ENCODE peak calls at places on chromosome 3, in seven cellular contexts. One of them, this sample, is unnamed.

GRCh38 chr3:9951962-9952805 is at the start of gene PRRT3:
- DNase-seq in GM06990: peak
- DNase-seq in BJ: no peak
- DNase-seq in AG09309: no peak
- DNase-seq in SK-N-SH: peak
- DNase-seq in fibroblast of villous mesenchyme: no peak
- DNase-seq in coronary artery: no peak
- DNase-seq in this sample: no peak

GRCh38 chr3:133295199-133295901 is 104.5 kb upstream of the BFSP2 start:
- DNase-seq in GM06990: peak
- DNase-seq in BJ: no peak
- DNase-seq in SK-N-SH: no peak
- DNase-seq in AG09309: no peak
- DNase-seq in coronary artery: no peak
- DNase-seq in fibroblast of villous mesenchyme: peak
- DNase-seq in this sample: peak

GRCh38 chr3:155316450-155316849 is 23.0 kb upstream of the STRIT1 start:
- DNase-seq in SK-N-SH: no peak
- DNase-seq in coronary artery: no peak
- DNase-seq in GM06990: no peak
- DNase-seq in BJ: no peak
- DNase-seq in AG09309: no peak
- DNase-seq in fibroblast of villous mesenchyme: no peak
- DNase-seq in this sample: no peak

GRCh38 chr3:197309528-197310361 is 11.3 kb upstream of the DLG1 start:
- DNase-seq in BJ: peak
- DNase-seq in fibroblast of villous mesenchyme: peak
- DNase-seq in GM06990: no peak
- DNase-seq in AG09309: peak
- DNase-seq in SK-N-SH: no peak
- DNase-seq in coronary artery: no peak
- DNase-seq in this sample: peak

GRCh38 chr3:52557011-52557410 is 20.6 kb downstream of the UQCC5 start:
- DNase-seq in coronary artery: no peak
- DNase-seq in SK-N-SH: no peak
- DNase-seq in GM06990: no peak
- DNase-seq in AG09309: no peak
- DNase-seq in fibroblast of villous mesenchyme: no peak
- DNase-seq in BJ: no peak
- DNase-seq in this sample: no peak

GRCh38 chr3:49680493-49681231 is 6.5 kb downstream of the APEH start:
- DNase-seq in SK-N-SH: no peak
- DNase-seq in GM06990: no peak
- DNase-seq in fibroblast of villous mesenchyme: no peak
- DNase-seq in AG09309: no peak
- DNase-seq in coronary artery: no peak
- DNase-seq in BJ: no peak
- DNase-seq in this sample: no peak

GRCh38 chr3:177250108-177250507 is 52.8 kb upstream of the TBL1XR1 start:
- DNase-seq in fibroblast of villous mesenchyme: no peak
- DNase-seq in AG09309: no peak
- DNase-seq in SK-N-SH: no peak
- DNase-seq in coronary artery: no peak
- DNase-seq in BJ: no peak
- DNase-seq in GM06990: no peak
- DNase-seq in this sample: no peak

GRCh38 chr3:48501196-48501595 is 2.8 kb downstream of the SHISA5 start:
- DNase-seq in BJ: no peak
- DNase-seq in AG09309: no peak
- DNase-seq in SK-N-SH: no peak
- DNase-seq in GM06990: no peak
- DNase-seq in fibroblast of villous mesenchyme: no peak
- DNase-seq in coronary artery: no peak
- DNase-seq in this sample: no peak

GRCh38 chr3:190517696-190518095 is 3.8 kb downstream of the IL1RAP start:
- DNase-seq in SK-N-SH: no peak
- DNase-seq in AG09309: no peak
- DNase-seq in coronary artery: no peak
- DNase-seq in BJ: no peak
- DNase-seq in fibroblast of villous mesenchyme: peak
- DNase-seq in GM06990: no peak
- DNase-seq in this sample: no peak

GRCh38 chr3:194150252-194150934 is 14.4 kb downstream of the HES1 start:
- DNase-seq in SK-N-SH: no peak
- DNase-seq in BJ: no peak
- DNase-seq in coronary artery: no peak
- DNase-seq in fibroblast of villous mesenchyme: no peak
- DNase-seq in GM06990: no peak
- DNase-seq in AG09309: no peak
- DNase-seq in this sample: no peak

GRCh38 chr3:32018723-32019564 is 37.4 kb downstream of the ZNF860 start:
- DNase-seq in GM06990: no peak
- DNase-seq in SK-N-SH: peak
- DNase-seq in fibroblast of villous mesenchyme: peak
- DNase-seq in AG09309: peak
- DNase-seq in coronary artery: no peak
- DNase-seq in BJ: no peak
- DNase-seq in this sample: peak

GRCh38 chr3:194572131-194572789 is 61.0 kb downstream of the TMEM44 start:
- DNase-seq in SK-N-SH: no peak
- DNase-seq in AG09309: peak
- DNase-seq in fibroblast of villous mesenchyme: peak
- DNase-seq in BJ: peak
- DNase-seq in GM06990: no peak
- DNase-seq in coronary artery: peak
- DNase-seq in this sample: peak

GRCh38 chr3:45795882-45796765 is at the start of gene SLC6A20:
- DNase-seq in coronary artery: peak
- DNase-seq in SK-N-SH: peak
- DNase-seq in GM06990: peak
- DNase-seq in AG09309: no peak
- DNase-seq in fibroblast of villous mesenchyme: no peak
- DNase-seq in BJ: no peak
- DNase-seq in this sample: peak

GRCh38 chr3:176074096-176074495 is 1123.2 kb downstream of the TBL1XR1 start:
- DNase-seq in coronary artery: no peak
- DNase-seq in BJ: no peak
- DNase-seq in AG09309: no peak
- DNase-seq in fibroblast of villous mesenchyme: no peak
- DNase-seq in SK-N-SH: no peak
- DNase-seq in GM06990: no peak
- DNase-seq in this sample: no peak
- H3K4me3 ChIP-seq in coronary artery: no peak
- H3K4me3 ChIP-seq in BJ: no peak
- H3K4me3 ChIP-seq in AG09309: no peak
- H3K4me3 ChIP-seq in fibroblast of villous mesenchyme: no peak
- H3K4me3 ChIP-seq in SK-N-SH: no peak
- H3K4me3 ChIP-seq in GM06990: no peak
- H3K4me3 ChIP-seq in this sample: no peak

DNA sequence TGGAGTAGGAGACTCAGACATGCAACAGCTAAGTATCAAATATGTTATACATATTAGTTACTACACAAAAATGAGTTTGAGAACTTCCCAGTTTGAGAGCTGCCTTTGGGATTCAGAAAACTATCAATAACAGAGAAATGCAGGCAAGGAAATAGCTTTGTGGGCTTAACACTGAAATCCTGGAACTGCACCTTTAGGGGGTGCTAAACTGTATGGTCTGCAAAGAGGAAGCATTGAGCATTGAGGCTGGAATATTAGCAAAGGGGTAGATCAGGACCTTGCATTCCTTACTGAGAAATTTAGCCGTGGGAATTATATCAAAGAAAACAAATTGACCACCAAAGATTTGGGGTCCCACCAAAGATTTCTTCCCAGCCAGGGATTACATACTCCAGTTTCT is 580.0 kb downstream of the ZNF385D start:
- DNase-seq in SK-N-SH: peak
- DNase-seq in GM06990: no peak
- DNase-seq in coronary artery: no peak
- DNase-seq in AG09309: no peak
- DNase-seq in fibroblast of villous mesenchyme: no peak
- DNase-seq in BJ: no peak
- DNase-seq in this sample: no peak
- TF ChIP-seq CTCF in SK-N-SH: peak
- TF ChIP-seq CTCF in GM06990: peak
- TF ChIP-seq CTCF in coronary artery: no peak
- TF ChIP-seq CTCF in AG09309: peak
- TF ChIP-seq CTCF in fibroblast of villous mesenchyme: peak
- TF ChIP-seq CTCF in BJ: peak
- TF ChIP-seq CTCF in this sample: peak

GRCh38 chr3:66495633-66496032 is 5.2 kb downstream of the LRIG1 start:
- DNase-seq in GM06990: no peak
- DNase-seq in BJ: no peak
- DNase-seq in coronary artery: no peak
- DNase-seq in SK-N-SH: no peak
- DNase-seq in AG09309: no peak
- DNase-seq in fibroblast of villous mesenchyme: no peak
- DNase-seq in this sample: no peak

GRCh38 chr3:66496731-66497130 is 4.1 kb downstream of the LRIG1 start:
- DNase-seq in coronary artery: no peak
- DNase-seq in SK-N-SH: no peak
- DNase-seq in GM06990: no peak
- DNase-seq in fibroblast of villous mesenchyme: no peak
- DNase-seq in AG09309: no peak
- DNase-seq in BJ: no peak
- DNase-seq in this sample: no peak

GRCh38 chr3:66493464-66494099 is 7.2 kb downstream of the LRIG1 start:
- DNase-seq in coronary artery: no peak
- DNase-seq in SK-N-SH: no peak
- DNase-seq in fibroblast of villous mesenchyme: no peak
- DNase-seq in AG09309: no peak
- DNase-seq in GM06990: no peak
- DNase-seq in BJ: no peak
- DNase-seq in this sample: no peak

GRCh38 chr3:66497288-66497972 is 3.4 kb downstream of the LRIG1 start:
- DNase-seq in SK-N-SH: no peak
- DNase-seq in coronary artery: no peak
- DNase-seq in BJ: no peak
- DNase-seq in AG09309: no peak
- DNase-seq in GM06990: no peak
- DNase-seq in fibroblast of villous mesenchyme: peak
- DNase-seq in this sample: no peak

GRCh38 chr3:66494964-66495581 is 5.7 kb downstream of the LRIG1 start:
- DNase-seq in GM06990: no peak
- DNase-seq in BJ: no peak
- DNase-seq in SK-N-SH: no peak
- DNase-seq in fibroblast of villous mesenchyme: no peak
- DNase-seq in AG09309: no peak
- DNase-seq in coronary artery: no peak
- DNase-seq in this sample: no peak
- H3K4me3 ChIP-seq in GM06990: no peak
- H3K4me3 ChIP-seq in BJ: no peak
- H3K4me3 ChIP-seq in SK-N-SH: no peak
- H3K4me3 ChIP-seq in fibroblast of villous mesenchyme: no peak
- H3K4me3 ChIP-seq in AG09309: no peak
- H3K4me3 ChIP-seq in coronary artery: peak
- H3K4me3 ChIP-seq in this sample: no peak

GRCh38 chr3:119035014-119035346 is 334 bp upstream of the IGSF11 start:
- DNase-seq in coronary artery: no peak
- DNase-seq in AG09309: no peak
- DNase-seq in GM06990: no peak
- DNase-seq in BJ: no peak
- DNase-seq in fibroblast of villous mesenchyme: no peak
- DNase-seq in SK-N-SH: no peak
- DNase-seq in this sample: no peak

GRCh38 chr3:119033393-119034255 is 1.0 kb downstream of the IGSF11 start:
- DNase-seq in SK-N-SH: no peak
- DNase-seq in coronary artery: no peak
- DNase-seq in GM06990: no peak
- DNase-seq in BJ: no peak
- DNase-seq in AG09309: no peak
- DNase-seq in fibroblast of villous mesenchyme: no peak
- DNase-seq in this sample: no peak

DNA sequence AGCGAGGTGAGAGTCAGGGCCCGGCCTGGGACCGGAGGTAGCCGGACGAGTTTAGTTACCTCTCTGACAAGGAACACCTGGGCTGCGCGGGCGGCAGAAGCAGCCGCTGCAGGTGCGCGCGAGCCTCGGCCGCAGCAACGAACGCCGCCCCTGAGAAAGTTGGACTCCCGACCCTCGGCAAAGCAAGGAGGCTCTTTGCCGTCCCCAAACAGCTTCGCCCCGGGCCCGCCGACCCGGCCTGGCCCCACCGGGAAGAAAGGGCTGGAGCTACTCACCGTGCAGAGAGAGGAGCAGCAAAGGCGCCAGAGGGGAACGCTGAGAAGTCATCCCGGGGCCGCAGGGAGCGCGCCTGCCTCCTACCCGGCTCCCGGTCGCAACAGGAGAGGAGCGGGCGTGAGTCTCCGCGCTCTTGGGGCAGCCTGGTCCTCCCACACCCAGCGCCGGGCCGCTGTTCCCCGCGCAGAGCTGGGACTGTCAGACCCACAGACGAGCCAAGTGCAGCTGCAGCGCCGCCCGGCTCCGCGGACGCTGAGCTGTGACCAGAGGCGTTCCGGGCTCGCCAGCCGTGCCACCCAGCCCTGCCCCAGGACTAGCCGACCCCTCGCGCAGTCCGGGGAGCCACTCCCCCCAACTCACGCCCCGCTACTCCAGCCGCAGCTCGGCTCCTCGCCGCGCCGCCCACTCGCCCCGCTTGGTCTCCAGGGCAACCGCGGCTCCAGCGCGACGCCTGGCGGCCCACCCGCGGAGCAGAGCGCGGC is at the start of gene IGSF11:
- DNase-seq in AG09309: no peak
- DNase-seq in BJ: no peak
- DNase-seq in GM06990: peak
- DNase-seq in coronary artery: no peak
- DNase-seq in SK-N-SH: peak
- DNase-seq in fibroblast of villous mesenchyme: peak
- DNase-seq in this sample: peak
- TF ChIP-seq CTCF in AG09309: no peak
- TF ChIP-seq CTCF in BJ: no peak
- TF ChIP-seq CTCF in GM06990: peak
- TF ChIP-seq CTCF in coronary artery: peak
- TF ChIP-seq CTCF in SK-N-SH: peak
- TF ChIP-seq CTCF in fibroblast of villous mesenchyme: peak
- TF ChIP-seq CTCF in this sample: peak

GRCh38 chr3:12184541-12184940 is 25.8 kb upstream of the TIMP4 start:
- DNase-seq in AG09309: no peak
- DNase-seq in BJ: no peak
- DNase-seq in coronary artery: no peak
- DNase-seq in GM06990: no peak
- DNase-seq in SK-N-SH: no peak
- DNase-seq in fibroblast of villous mesenchyme: no peak
- DNase-seq in this sample: no peak
- H3K4me3 ChIP-seq in AG09309: no peak
- H3K4me3 ChIP-seq in BJ: no peak
- H3K4me3 ChIP-seq in coronary artery: no peak
- H3K4me3 ChIP-seq in GM06990: no peak
- H3K4me3 ChIP-seq in SK-N-SH: no peak
- H3K4me3 ChIP-seq in fibroblast of villous mesenchyme: no peak
- H3K4me3 ChIP-seq in this sample: no peak